ENCODE peak calls at places on chromosomes 2 and 18, in seven cellular contexts. V, W, C, J, G, Z and I are unnamed samples.

GRCh38 chr2:226788064-226788463 is 11.6 kb downstream of the IRS1 start:
- DNase-seq in V (peak; percentile 39), W (no peak), C (no peak), J (no peak), G (no peak), Z (no peak), I (no peak)

GRCh38 chr2:23631391-23631790 is 246.4 kb downstream of the KLHL29 start:
- DNase-seq in V (no peak), W (no peak), C (no peak), J (no peak), G (no peak), Z (no peak), I (no peak)

GRCh38 chr2:55618649-55619055 is 1.2 kb upstream of the PPP4R3B start:
- DNase-seq in V (peak; percentile 43), W (peak; percentile 61), C (peak; percentile 43), J (peak; percentile 37), G (peak; percentile 56), Z (peak; percentile 36), I (peak; percentile 70)

GRCh38 chr2:120736955-120737801 is 1.5 kb downstream of the GLI2 start:
- DNase-seq in V (peak; percentile 92), W (peak; percentile 97), C (peak; percentile 72), J (peak; percentile 92), G (peak; percentile 72), Z (no peak), I (peak; percentile 93)

GRCh38 chr2:179440642-179441251 is 176.1 kb upstream of the SESTD1 start:
- DNase-seq in V (peak; percentile 26), W (peak; percentile 55), C (no peak), J (no peak), G (no peak), Z (peak; percentile 4), I (peak; percentile 50)

GRCh38 chr2:157125685-157126084 is 131.8 kb upstream of the GALNT5 start:
- DNase-seq in V (no peak), W (no peak), C (no peak), J (no peak), G (no peak), Z (no peak), I (no peak)

GRCh38 chr2:227339098-227339599 is 14.1 kb downstream of the MFF start:
- DNase-seq in V (no peak), W (no peak), C (no peak), J (no peak), G (no peak), Z (no peak), I (no peak)

GRCh38 chr2:234630676-234631350 is 133.9 kb upstream of the ARL4C start:
- DNase-seq in V (peak; percentile 43), W (no peak), C (no peak), J (no peak), G (peak; percentile 45), Z (peak; percentile 53), I (peak; percentile 58)

GRCh38 chr2:229852565-229852964 is 69.2 kb downstream of the TRIP12 start:
- DNase-seq in V (peak; percentile 87), W (no peak), C (no peak), J (no peak), G (no peak), Z (no peak), I (peak; percentile 81)

GRCh38 chr2:97660044-97660774 is 3.6 kb downstream of the ACTR1B start:
- DNase-seq in V (no peak), W (no peak), C (no peak), J (no peak), G (no peak), Z (no peak), I (no peak)

GRCh38 chr2:108988076-108988795 is 784 bp downstream of the EDAR start:
- DNase-seq in V (no peak), W (no peak), C (no peak), J (no peak), G (no peak), Z (no peak), I (no peak)

GRCh38 chr2:24418166-24418843 is 58.0 kb upstream of the ITSN2 start:
- DNase-seq in V (no peak), W (peak; percentile 82), C (peak; percentile 83), J (no peak), G (no peak), Z (no peak), I (no peak)

GRCh38 chr2:110851531-110851930 is 119.2 kb downstream of the ACOXL start:
- DNase-seq in V (no peak), W (no peak), C (peak; percentile 24), J (no peak), G (no peak), Z (peak; percentile 25), I (no peak)

GRCh38 chr18:76801567-76802505 is 20.5 kb upstream of the ZNF236 start:
- DNase-seq in V (peak; percentile 35), W (peak; percentile 74), C (peak; percentile 76), J (peak; percentile 35), G (peak; percentile 88), Z (peak; percentile 63), I (peak; percentile 53)

GRCh38 chr2:159292157-159292556 is 5.7 kb upstream of the WDSUB1 start:
- DNase-seq in V (no peak), W (peak; percentile 50), C (peak; percentile 46), J (no peak), G (no peak), Z (no peak), I (no peak)

DNA sequence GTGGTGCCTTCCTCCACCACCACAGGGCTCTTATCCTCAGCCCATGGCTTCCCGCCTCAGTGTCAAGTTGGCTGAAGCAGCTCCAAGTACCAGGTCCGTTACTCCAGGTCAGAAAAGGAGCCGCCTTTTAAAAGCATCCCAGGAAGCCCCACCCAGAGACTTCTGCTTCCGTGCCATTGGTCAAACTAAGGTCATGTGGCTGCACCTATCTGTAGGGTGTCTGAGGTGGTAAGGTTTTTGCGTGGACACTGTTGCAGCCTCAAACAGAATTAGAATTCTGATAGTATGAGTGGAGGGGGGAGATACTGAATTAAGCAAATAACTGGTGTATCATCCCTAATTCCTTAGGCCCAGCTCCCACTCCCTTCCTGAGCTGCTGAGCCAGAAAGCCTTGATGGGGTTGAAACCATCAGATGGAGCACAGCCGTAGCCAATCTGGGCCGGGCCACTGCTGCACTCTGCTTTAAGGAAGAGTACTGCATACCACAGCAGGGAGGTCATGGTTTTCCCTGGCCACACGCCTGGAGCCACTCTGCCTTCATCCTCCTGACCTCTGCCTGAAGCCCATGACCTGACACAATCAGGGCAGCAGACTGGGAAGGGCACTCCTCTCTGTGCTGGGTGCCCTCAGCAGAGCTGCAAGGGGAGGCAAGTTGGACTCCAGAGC is 8.4 kb downstream of the TMEM247 start:
- DNase-seq in V (peak; percentile 80), W (peak; percentile 61), C (peak; percentile 23), J (no peak), G (no peak), Z (no peak), I (peak; percentile 68)
- H3K4me2 ChIP-seq in V (no peak overlapping the region), W (no peak overlapping the region), C (no peak overlapping the region), J (no peak overlapping the region), G (no peak overlapping the region), Z (no peak overlapping the region), I (no peak overlapping the region)

GRCh38 chr2:233208382-233209116 is 42.9 kb upstream of the ATG16L1 start:
- DNase-seq in V (no peak), W (peak; percentile 39), C (no peak), J (no peak), G (no peak), Z (no peak), I (no peak)

GRCh38 chr2:233210843-233211600 is 40.5 kb upstream of the ATG16L1 start:
- DNase-seq in V (peak; percentile 90), W (no peak), C (no peak), J (no peak), G (no peak), Z (no peak), I (peak; percentile 63)

GRCh38 chr2:233213011-233213410 is 38.5 kb upstream of the ATG16L1 start:
- DNase-seq in V (no peak), W (no peak), C (no peak), J (no peak), G (no peak), Z (no peak), I (no peak)

GRCh38 chr2:233209117-233209977 is 42.1 kb upstream of the ATG16L1 start:
- DNase-seq in V (peak; percentile 25), W (peak; percentile 86), C (peak; percentile 76), J (peak; percentile 36), G (no peak), Z (peak; percentile 15), I (peak; percentile 21)

DNA sequence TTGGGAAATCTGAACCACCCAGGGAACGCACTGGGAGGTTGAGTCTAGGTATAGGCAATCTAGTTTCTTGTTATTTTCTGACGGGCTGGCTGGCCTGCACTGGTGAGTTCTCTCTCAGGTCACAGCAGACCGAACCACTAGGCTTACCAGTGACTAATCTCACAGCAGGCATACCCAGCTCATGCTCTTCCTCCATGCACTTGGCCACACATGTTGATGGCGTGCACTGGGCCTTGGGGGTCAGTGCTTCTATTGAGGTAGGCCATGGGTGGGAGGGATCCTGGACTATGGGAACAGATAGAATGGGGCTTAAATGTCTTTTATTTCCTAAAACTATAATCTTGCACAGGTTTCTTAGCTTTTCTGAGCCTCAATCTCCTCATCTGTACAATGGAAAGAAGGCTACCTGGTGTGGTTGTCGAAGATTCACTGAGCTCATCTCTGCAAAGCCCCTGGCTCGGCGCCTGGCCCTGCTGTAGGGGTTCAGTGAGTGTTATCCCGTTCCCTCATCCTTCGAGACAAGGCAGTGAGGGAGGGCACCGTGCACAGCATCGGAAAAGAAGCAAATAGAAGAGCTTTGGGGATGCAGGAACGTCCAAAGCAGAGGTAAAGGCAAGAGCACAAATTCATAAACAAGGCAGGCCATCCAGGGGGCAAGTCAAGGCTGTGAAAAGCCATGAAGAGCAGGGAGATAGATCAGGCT is 41.3 kb upstream of the ATG16L1 start:
- DNase-seq in V (no peak), W (no peak), C (no peak), J (no peak), G (no peak), Z (no peak), I (no peak)
- H4K8ac ChIP-seq in V (no peak overlapping the region), W (no peak overlapping the region), C (no peak overlapping the region), J (no peak overlapping the region), G (no peak overlapping the region), Z (no peak overlapping the region), I (no peak overlapping the region)

DNA sequence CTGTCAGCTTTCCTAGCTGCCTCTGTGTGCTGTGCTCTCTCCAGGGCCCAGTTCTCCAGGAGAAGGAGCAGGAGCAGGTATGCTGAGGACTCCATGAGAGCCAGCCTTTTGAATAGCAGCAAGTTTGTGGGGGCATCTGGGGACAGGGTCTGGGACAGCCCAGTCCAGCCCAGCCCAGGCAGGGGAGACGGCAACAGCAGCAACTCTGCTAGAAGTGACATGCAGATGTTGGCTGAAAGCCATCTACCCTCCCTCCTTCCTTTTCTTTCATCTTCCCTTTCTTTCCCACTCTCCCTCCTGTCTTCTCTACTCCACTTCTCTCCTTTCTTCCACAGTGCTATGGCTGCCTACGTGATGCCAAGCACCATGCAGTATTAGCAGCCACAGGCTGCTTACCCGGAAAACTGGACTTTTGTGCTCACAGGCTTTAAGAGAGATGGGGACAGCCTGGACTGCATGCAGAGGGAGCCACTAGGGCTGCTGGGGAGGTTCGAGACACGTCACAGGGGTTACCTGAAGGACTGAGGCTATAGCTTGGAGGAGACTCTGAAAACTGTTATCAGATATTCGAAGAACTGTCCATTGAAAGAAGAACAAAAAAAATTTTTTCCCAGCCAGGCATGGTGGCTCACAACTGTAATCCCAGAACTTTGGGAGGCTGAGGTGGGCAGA is 23.8 kb upstream of the YWHAQ start:
- DNase-seq in V (no peak), W (no peak), C (no peak), J (no peak), G (no peak), Z (no peak), I (peak; percentile 72)
- H3K4me2 ChIP-seq in V (no peak overlapping the region), W (no peak overlapping the region), C (no peak overlapping the region), J (no peak overlapping the region), G (no peak overlapping the region), Z (no peak overlapping the region), I (no peak overlapping the region)

GRCh38 chr18:74110983-74111382 is 36.7 kb downstream of the FBXO15 start:
- DNase-seq in V (no peak), W (no peak), C (no peak), J (no peak), G (no peak), Z (no peak), I (no peak)
- H4K8ac ChIP-seq in V (no peak overlapping the region), W (no peak overlapping the region), C (no peak overlapping the region), J (no peak overlapping the region), G (no peak overlapping the region), Z (no peak overlapping the region), I (no peak overlapping the region)